ENCODE peak calls at places on chromosomes 4 and X, in six cellular contexts. M is fibroblast of the aortic adventitia; T is erythroblast; O is effector CD4-positive, alpha-beta T cell; X is stimulated activated CD8-positive, alpha-beta memory T cell treated with anti-CD3 and anti-CD28 coated beads, Interleukin-7, amount 100 ng/mL, for 1 hour; Q is AG10803. D is an unnamed sample.
A peak's percentile ranks its signal among the peaks of the same experiment; 100 is the strongest.

GRCh38 chrX:73182502-73183114 is 32.0 kb downstream of the NAP1L2 start:
- DNase-seq in M (no peak), T (no peak), O (no peak), X (no peak), Q (no peak), D (no peak)

GRCh38 chr4:151395873-151396272 is 13.1 kb upstream of the FHIP1A start:
- DNase-seq in M (no peak), T (no peak), O (no peak), X (no peak), Q (no peak), D (no peak)

GRCh38 chrX:9555354-9555753 is 90.5 kb downstream of the TBL1X start:
- DNase-seq in M (peak; percentile 8), T (peak; percentile 2), O (no peak), X (no peak), Q (no peak), D (no peak)

GRCh38 chrX:434946-435345 is 48.2 kb upstream of the PPP2R3B start:
- DNase-seq in M (no peak), T (no peak), O (no peak), X (no peak), Q (no peak), D (no peak)

GRCh38 chr4:156889616-156890594 is 81.7 kb downstream of the PDGFC start:
- DNase-seq in M (peak; percentile 89), T (no peak), O (no peak), X (no peak), Q (peak; percentile 87), D (peak; percentile 49)

GRCh38 chr4:80465238-80465637 is 129.7 kb downstream of the CFAP299 start:
- DNase-seq in M (no peak), T (no peak), O (no peak), X (no peak), Q (peak; percentile 28), D (peak; percentile 23)

GRCh38 chr4:75429208-75429607 is 85.0 kb downstream of the RCHY1 start:
- DNase-seq in M (no peak), T (no peak), O (no peak), X (no peak), Q (no peak), D (no peak)

GRCh38 chrX:132412208-132412607 is 76.6 kb downstream of the MBNL3 start:
- DNase-seq in M (no peak), T (no peak), O (no peak), X (no peak), Q (no peak), D (peak; percentile 5)

GRCh38 chr4:184664445-184665210 is 15.1 kb downstream of the PRIMPOL start:
- DNase-seq in M (no peak), T (peak; percentile 57), O (no peak), X (no peak), Q (peak; percentile 19), D (no peak)